ENCODE peak calls at places on chromosomes 3 and 15, in five cellular contexts. A is MG63, Q is NCI-H1694 treated with DMSO at 0.1 percent for 48 hours, E is pulmonary artery endothelial cell, N is Daoy. D is an unnamed sample.

GRCh38 chr3:58536501-58537411 is at the start of gene ACOX2:
- DNase-seq in A (peak), E (no peak), Q (no peak), N (no peak), D (no peak)

GRCh38 chr3:171810278-171811058 is at the start of gene PLD1:
- DNase-seq in A (peak), N (peak), Q (no peak), E (no peak), D (peak)

GRCh38 chr3:141237701-141238521 is 6.3 kb downstream of the PXYLP1 start:
- DNase-seq in N (peak), A (peak), Q (peak), E (no peak), D (no peak)

GRCh38 chr3:24220859-24221657 is 273.6 kb downstream of the THRB start:
- DNase-seq in A (peak), E (peak), N (peak), Q (no peak), D (peak)

GRCh38 chr3:17074559-17074958 is 189.8 kb downstream of the PLCL2 start:
- DNase-seq in A (no peak), Q (no peak), E (no peak), N (no peak), D (no peak)

GRCh38 chr3:17195192-17195611 is 310.4 kb downstream of the PLCL2 start:
- DNase-seq in Q (peak), E (no peak), A (peak), N (peak), D (peak)

GRCh38 chr3:190534986-190535385 is 21.1 kb downstream of the IL1RAP start:
- DNase-seq in A (no peak), E (no peak), Q (no peak), N (no peak), D (no peak)

GRCh38 chr3:52847241-52847640 is 12.4 kb upstream of the MUSTN1 start:
- DNase-seq in A (no peak), E (no peak), N (no peak), Q (no peak), D (no peak)

GRCh38 chr3:194352631-194353290 is 1.6 kb upstream of the CPN2 start:
- DNase-seq in N (no peak), Q (no peak), E (no peak), A (no peak), D (no peak)

GRCh38 chr15:51681303-51681963 is at the start of gene SCG3:
- DNase-seq in N (peak), E (peak), A (peak), Q (peak), D (peak)

GRCh38 chr3:46865034-46865507 is 1.8 kb upstream of the MYL3 start:
- DNase-seq in E (no peak), Q (no peak), A (no peak), N (no peak), D (no peak)

GRCh38 chr15:88232771-88233170 is 23.8 kb downstream of the NTRK3 start:
- DNase-seq in A (no peak), N (no peak), E (no peak), Q (no peak), D (no peak)

GRCh38 chr15:87032291-87032690 is 952.6 kb downstream of the AGBL1 start:
- DNase-seq in Q (no peak), E (no peak), A (peak), N (no peak), D (no peak)

GRCh38 chr3:196998966-196999760 is 30.5 kb downstream of the MELTF start:
- DNase-seq in Q (no peak), A (no peak), N (no peak), E (no peak), D (no peak)

GRCh38 chr15:36175781-36176211 is 403.6 kb upstream of the CDIN1 start:
- DNase-seq in Q (no peak), A (no peak), N (no peak), E (no peak), D (no peak)

GRCh38 chr3:43180027-43180426 is 74.1 kb upstream of the POMGNT2 start:
- DNase-seq in A (peak), E (peak), Q (no peak), N (peak), D (no peak)

GRCh38 chr3:186406669-186407635 is 44.9 kb upstream of the DGKG start:
- DNase-seq in E (no peak), N (no peak), A (no peak), Q (no peak), D (no peak)

GRCh38 chr15:29570931-29571727 is 251.1 kb downstream of the TJP1 start:
- DNase-seq in N (peak), Q (peak), E (no peak), A (no peak), D (peak)

GRCh38 chr3:115254492-115255196 is 107.6 kb upstream of the ZBTB20 start:
- DNase-seq in N (no peak), E (no peak), A (no peak), Q (no peak), D (no peak)

GRCh38 chr3:185153861-185154629 is 1.2 kb upstream of the C3orf70 start:
- DNase-seq in N (peak), Q (no peak), A (no peak), E (no peak), D (no peak)

GRCh38 chr15:84818221-84819131 is 1.3 kb downstream of the ALPK3 start:
- DNase-seq in N (peak), A (no peak), Q (no peak), E (peak), D (peak)

GRCh38 chr3:45929042-45929679 is 14.1 kb upstream of the CXCR6 start:
- DNase-seq in Q (no peak), N (peak), A (peak), E (no peak), D (peak)

GRCh38 chr3:62918752-62919151 is 43.5 kb upstream of the CADPS start:
- DNase-seq in Q (no peak), A (no peak), N (no peak), E (no peak), D (no peak)

GRCh38 chr15:92142242-92143232 is 251.1 kb upstream of the ST8SIA2 start:
- DNase-seq in Q (no peak), A (no peak), N (no peak), E (no peak), D (no peak)

GRCh38 chr15:88950600-88951160 is 37.5 kb upstream of the MFGE8 start:
- DNase-seq in N (no peak), E (no peak), Q (no peak), A (no peak), D (no peak)

GRCh38 chr3:167520656-167521360 is 47.0 kb upstream of the SERPINI2 start:
- DNase-seq in N (no peak), Q (no peak), A (no peak), E (no peak), D (no peak)